ENCODE peak calls at places on chromosomes 7 and 10, in seven cellular contexts. One of them, this sample, is unnamed. For H3K4me1, the result is how much of the 10 kb centered on the place peaks cover.

GRCh38 chr7:65927489-65928448 is 54.2 kb downstream of the GUSB start:
- DNase-seq in GM12878: no peak
- DNase-seq in H1: no peak
- DNase-seq in HCT116: no peak
- DNase-seq in IMR-90: no peak
- DNase-seq in A549: no peak
- DNase-seq in mammary epithelial cell: no peak
- DNase-seq in this sample: no peak

GRCh38 chr10:133297504-133297903 is 11.2 kb downstream of the TUBGCP2 start:
- DNase-seq in HCT116: no peak
- DNase-seq in H1: no peak
- DNase-seq in GM12878: no peak
- DNase-seq in IMR-90: no peak
- DNase-seq in mammary epithelial cell: no peak
- DNase-seq in A549: no peak
- DNase-seq in this sample: no peak

GRCh38 chr10:131760416-131761166 is 140.2 kb upstream of the PPP2R2D start:
- DNase-seq in GM12878: no peak
- DNase-seq in HCT116: no peak
- DNase-seq in mammary epithelial cell: no peak
- DNase-seq in H1: peak
- DNase-seq in IMR-90: no peak
- DNase-seq in A549: no peak
- DNase-seq in this sample: no peak

GRCh38 chr7:141563956-141564623 is 12.9 kb downstream of the AGK start:
- DNase-seq in H1: no peak
- DNase-seq in mammary epithelial cell: peak
- DNase-seq in IMR-90: no peak
- DNase-seq in GM12878: peak
- DNase-seq in A549: no peak
- DNase-seq in HCT116: no peak
- DNase-seq in this sample: no peak

GRCh38 chr7:130930260-130930659 is 196.3 kb upstream of the KLF14 start:
- DNase-seq in A549: no peak
- DNase-seq in H1: no peak
- DNase-seq in GM12878: no peak
- DNase-seq in mammary epithelial cell: no peak
- DNase-seq in IMR-90: peak
- DNase-seq in HCT116: no peak
- DNase-seq in this sample: no peak

GRCh38 chr7:16814987-16815386 is 10.2 kb upstream of the AGR2 start:
- DNase-seq in mammary epithelial cell: no peak
- DNase-seq in GM12878: no peak
- DNase-seq in HCT116: no peak
- DNase-seq in IMR-90: no peak
- DNase-seq in A549: no peak
- DNase-seq in H1: no peak
- DNase-seq in this sample: no peak

GRCh38 chr7:101370836-101371235 is 8.2 kb downstream of the COL26A1 start:
- DNase-seq in H1: no peak
- DNase-seq in IMR-90: no peak
- DNase-seq in HCT116: no peak
- DNase-seq in A549: no peak
- DNase-seq in GM12878: no peak
- DNase-seq in mammary epithelial cell: peak
- DNase-seq in this sample: peak

GRCh38 chr10:29960261-29960660 is 99.1 kb downstream of the JCAD start:
- DNase-seq in HCT116: no peak
- DNase-seq in H1: no peak
- DNase-seq in IMR-90: no peak
- DNase-seq in mammary epithelial cell: no peak
- DNase-seq in GM12878: no peak
- DNase-seq in A549: no peak
- DNase-seq in this sample: no peak

GRCh38 chr7:151381083-151381332 is 28.8 kb downstream of the WDR86 start:
- DNase-seq in IMR-90: no peak
- DNase-seq in mammary epithelial cell: no peak
- DNase-seq in A549: no peak
- DNase-seq in GM12878: no peak
- DNase-seq in HCT116: no peak
- DNase-seq in H1: peak
- DNase-seq in this sample: no peak

GRCh38 chr10:123743441-123744225 is 77.5 kb downstream of the GPR26 start:
- DNase-seq in IMR-90: no peak
- DNase-seq in HCT116: no peak
- DNase-seq in GM12878: no peak
- DNase-seq in mammary epithelial cell: no peak
- DNase-seq in A549: no peak
- DNase-seq in H1: no peak
- DNase-seq in this sample: no peak

GRCh38 chr10:60849217-60849616 is 70.9 kb downstream of the CDK1 start:
- DNase-seq in H1: no peak
- DNase-seq in IMR-90: no peak
- DNase-seq in GM12878: no peak
- DNase-seq in A549: no peak
- DNase-seq in HCT116: no peak
- DNase-seq in mammary epithelial cell: no peak
- DNase-seq in this sample: no peak

GRCh38 chr7:99104631-99105030 is 39.3 kb downstream of the SMURF1 start:
- DNase-seq in H1: no peak
- DNase-seq in HCT116: no peak
- DNase-seq in mammary epithelial cell: no peak
- DNase-seq in A549: no peak
- DNase-seq in IMR-90: no peak
- DNase-seq in GM12878: no peak
- DNase-seq in this sample: no peak

GRCh38 chr7:110604885-110605284 is 486.0 kb upstream of the LRRN3 start:
- DNase-seq in IMR-90: no peak
- DNase-seq in mammary epithelial cell: no peak
- DNase-seq in HCT116: no peak
- DNase-seq in H1: no peak
- DNase-seq in A549: no peak
- DNase-seq in GM12878: no peak
- DNase-seq in this sample: no peak

GRCh38 chr7:37853468-37853867 is 5.1 kb downstream of the NME8 start:
- DNase-seq in GM12878: no peak
- DNase-seq in H1: no peak
- DNase-seq in HCT116: peak
- DNase-seq in A549: peak
- DNase-seq in mammary epithelial cell: no peak
- DNase-seq in IMR-90: no peak
- DNase-seq in this sample: no peak

GRCh38 chr7:77327067-77327931 is 88.8 kb downstream of the GSAP start:
- DNase-seq in A549: no peak
- DNase-seq in HCT116: no peak
- DNase-seq in H1: no peak
- DNase-seq in mammary epithelial cell: peak
- DNase-seq in GM12878: no peak
- DNase-seq in IMR-90: peak
- DNase-seq in this sample: no peak

GRCh38 chr10:50885097-50885859 is at the start of gene A1CF:
- DNase-seq in GM12878: no peak
- DNase-seq in HCT116: no peak
- DNase-seq in mammary epithelial cell: no peak
- DNase-seq in A549: no peak
- DNase-seq in IMR-90: no peak
- DNase-seq in H1: no peak
- DNase-seq in this sample: no peak

GRCh38 chr7:20075992-20076813 is 141.0 kb downstream of the MACC1 start:
- DNase-seq in IMR-90: no peak
- DNase-seq in GM12878: no peak
- DNase-seq in A549: no peak
- DNase-seq in H1: no peak
- DNase-seq in HCT116: no peak
- DNase-seq in mammary epithelial cell: no peak
- DNase-seq in this sample: no peak

GRCh38 chr7:2497500-2498336 is 21.5 kb upstream of the GRIFIN start:
- DNase-seq in A549: no peak
- DNase-seq in H1: peak
- DNase-seq in IMR-90: no peak
- DNase-seq in mammary epithelial cell: no peak
- DNase-seq in HCT116: no peak
- DNase-seq in GM12878: no peak
- DNase-seq in this sample: no peak

GRCh38 chr7:125279956-125280355 is 350.3 kb upstream of the POT1 start:
- DNase-seq in HCT116: no peak
- DNase-seq in H1: no peak
- DNase-seq in mammary epithelial cell: no peak
- DNase-seq in IMR-90: no peak
- DNase-seq in GM12878: no peak
- DNase-seq in A549: no peak
- DNase-seq in this sample: no peak

GRCh38 chr7:151993977-151994676 is 31.3 kb upstream of the GALNT11 start:
- DNase-seq in GM12878: no peak
- DNase-seq in A549: no peak
- DNase-seq in mammary epithelial cell: peak
- DNase-seq in IMR-90: no peak
- DNase-seq in H1: no peak
- DNase-seq in HCT116: no peak
- DNase-seq in this sample: no peak

GRCh38 chr7:8162181-8162580 is 99.8 kb downstream of the ICA1 start:
- DNase-seq in HCT116: no peak
- DNase-seq in A549: no peak
- DNase-seq in IMR-90: no peak
- DNase-seq in mammary epithelial cell: no peak
- DNase-seq in GM12878: no peak
- DNase-seq in H1: no peak
- DNase-seq in this sample: no peak

GRCh38 chr7:191105-192034 is 1.0 kb upstream of the FAM20C start:
- DNase-seq in GM12878: no peak
- DNase-seq in H1: no peak
- DNase-seq in A549: peak
- DNase-seq in mammary epithelial cell: peak
- DNase-seq in HCT116: peak
- DNase-seq in IMR-90: peak
- DNase-seq in this sample: no peak

GRCh38 chr10:133364645-133365431 is 7.0 kb upstream of the FUOM start:
- DNase-seq in HCT116: no peak
- DNase-seq in mammary epithelial cell: no peak
- DNase-seq in GM12878: no peak
- DNase-seq in A549: no peak
- DNase-seq in IMR-90: no peak
- DNase-seq in H1: no peak
- DNase-seq in this sample: no peak

GRCh38 chr10:22658745-22659410 is 55.5 kb downstream of the PIP4K2A start:
- DNase-seq in GM12878: no peak
- DNase-seq in A549: no peak
- DNase-seq in H1: no peak
- DNase-seq in IMR-90: peak
- DNase-seq in HCT116: no peak
- DNase-seq in mammary epithelial cell: no peak
- DNase-seq in this sample: no peak

GRCh38 chr7:46933596-46933995 is 648.3 kb downstream of the TNS3 start:
- DNase-seq in IMR-90: no peak
- DNase-seq in H1: no peak
- DNase-seq in HCT116: no peak
- DNase-seq in A549: no peak
- DNase-seq in GM12878: no peak
- DNase-seq in mammary epithelial cell: peak
- DNase-seq in this sample: no peak
- H3K4me2 ChIP-seq in IMR-90: no peak
- H3K4me2 ChIP-seq in H1: no peak
- H3K4me2 ChIP-seq in HCT116: no peak
- H3K4me2 ChIP-seq in A549: no peak
- H3K4me2 ChIP-seq in GM12878: no peak
- H3K4me2 ChIP-seq in mammary epithelial cell: peak
- H3K4me2 ChIP-seq in this sample: no peak

GRCh38 chr10:119306514-119306951 is 99.2 kb downstream of the GRK5 start:
- DNase-seq in H1: no peak
- DNase-seq in A549: peak
- DNase-seq in mammary epithelial cell: no peak
- DNase-seq in HCT116: no peak
- DNase-seq in GM12878: peak
- DNase-seq in IMR-90: no peak
- DNase-seq in this sample: peak
- H3K4me1 ChIP-seq in H1: under half
- H3K4me1 ChIP-seq in A549: half or more
- H3K4me1 ChIP-seq in mammary epithelial cell: under half
- H3K4me1 ChIP-seq in HCT116: under half
- H3K4me1 ChIP-seq in GM12878: half or more
- H3K4me1 ChIP-seq in IMR-90: under half
- H3K4me1 ChIP-seq in this sample: half or more

GRCh38 chr7:121961491-121961890 is 88.5 kb downstream of the PTPRZ1 start:
- DNase-seq in H1: no peak
- DNase-seq in mammary epithelial cell: no peak
- DNase-seq in IMR-90: no peak
- DNase-seq in GM12878: no peak
- DNase-seq in HCT116: no peak
- DNase-seq in A549: no peak
- DNase-seq in this sample: no peak
- TF ChIP-seq CTCF in H1: no peak
- TF ChIP-seq CTCF in mammary epithelial cell: no peak
- TF ChIP-seq CTCF in IMR-90: no peak
- TF ChIP-seq CTCF in GM12878: no peak
- TF ChIP-seq CTCF in HCT116: no peak
- TF ChIP-seq CTCF in A549: no peak
- TF ChIP-seq CTCF in this sample: no peak

DNA sequence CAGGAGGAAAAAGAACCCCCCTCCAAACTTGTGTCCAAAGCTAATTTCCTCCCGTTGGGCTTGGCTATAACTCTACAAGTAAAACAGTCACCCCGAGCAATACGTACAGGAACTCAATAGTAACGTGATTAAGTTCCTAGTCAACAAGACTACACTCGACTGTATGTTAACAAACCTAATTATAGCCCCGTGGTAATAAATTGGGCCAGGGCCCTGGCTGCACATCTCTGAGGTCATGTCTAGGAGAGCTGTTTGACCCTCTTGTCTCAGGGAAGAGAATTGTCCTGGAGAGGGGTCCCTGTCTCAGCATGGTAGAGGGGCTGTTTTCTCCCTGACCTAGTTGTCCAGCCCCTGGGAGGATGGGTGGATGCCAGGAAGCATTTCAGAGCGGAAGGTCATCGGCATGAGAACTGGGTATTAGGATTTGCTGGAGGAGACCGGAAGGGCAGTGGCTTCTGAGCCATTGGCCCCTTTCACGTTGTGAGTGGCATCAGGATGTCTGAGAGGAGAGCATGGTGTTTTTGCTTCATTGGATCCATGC is 60.2 kb upstream of the COMTD1 start:
- DNase-seq in IMR-90: peak
- DNase-seq in H1: no peak
- DNase-seq in mammary epithelial cell: no peak
- DNase-seq in A549: no peak
- DNase-seq in GM12878: no peak
- DNase-seq in HCT116: no peak
- DNase-seq in this sample: no peak
- H3K4me2 ChIP-seq in IMR-90: peak
- H3K4me2 ChIP-seq in H1: peak
- H3K4me2 ChIP-seq in mammary epithelial cell: no peak
- H3K4me2 ChIP-seq in A549: peak
- H3K4me2 ChIP-seq in GM12878: peak
- H3K4me2 ChIP-seq in HCT116: peak
- H3K4me2 ChIP-seq in this sample: peak

DNA sequence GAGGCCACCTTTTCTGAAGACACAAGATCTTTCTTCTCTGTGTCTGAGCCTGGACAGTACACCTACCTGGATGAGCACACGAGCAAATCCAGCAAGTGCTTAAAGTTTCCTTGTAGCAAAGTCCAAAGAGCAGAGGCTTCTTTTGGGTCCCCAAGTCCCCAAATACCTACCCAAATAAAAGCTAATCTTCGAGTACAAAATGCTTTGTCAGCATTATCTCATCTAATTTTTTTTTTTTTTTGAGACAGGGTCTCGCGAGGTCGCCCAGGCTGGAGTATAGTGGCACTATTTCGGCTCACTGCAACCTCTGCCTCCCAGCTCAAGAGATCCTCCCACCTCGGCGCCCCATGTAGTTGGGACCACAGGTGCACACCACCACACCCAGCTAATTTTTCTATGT is 24.6 kb downstream of the MYOF start:
- DNase-seq in A549: no peak
- DNase-seq in HCT116: no peak
- DNase-seq in GM12878: no peak
- DNase-seq in H1: no peak
- DNase-seq in mammary epithelial cell: no peak
- DNase-seq in IMR-90: no peak
- DNase-seq in this sample: no peak
- H3K4me1 ChIP-seq in A549: half or more
- H3K4me1 ChIP-seq in HCT116: half or more
- H3K4me1 ChIP-seq in GM12878: under half
- H3K4me1 ChIP-seq in H1: under half
- H3K4me1 ChIP-seq in mammary epithelial cell: under half
- H3K4me1 ChIP-seq in IMR-90: under half
- H3K4me1 ChIP-seq in this sample: under half